ENCODE peak calls at places on chromosome 18, in six cellular contexts. X, Z, Q, B, O and V are unnamed samples.
A peak's percentile ranks its signal among the peaks of the same experiment; 100 is the strongest.

GRCh38 chr18:64011513-64011912 is 41.6 kb downstream of the SERPINB8 start:
- DNase-seq in X (no peak), Z (no peak), Q (no peak), B (no peak), O (no peak), V (no peak)

GRCh38 chr18:56709463-56709862 is 58.3 kb downstream of the WDR7 start:
- DNase-seq in X (no peak), Z (peak; percentile 77), Q (no peak), B (peak; percentile 71), O (peak; percentile 0), V (peak; percentile 78)

GRCh38 chr18:75113455-75113854 is 95.5 kb downstream of the PTGR3 start:
- DNase-seq in X (no peak), Z (no peak), Q (no peak), B (no peak), O (no peak), V (no peak)

GRCh38 chr18:47204908-47205522 is 28.9 kb upstream of the IER3IP1 start:
- DNase-seq in X (peak; percentile 45), Z (peak; percentile 52), Q (no peak), B (peak; percentile 35), O (peak; percentile 23), V (peak; percentile 30)

GRCh38 chr18:51107594-51108305 is 77.7 kb downstream of the SMAD4 start:
- DNase-seq in X (no peak), Z (no peak), Q (no peak), B (no peak), O (no peak), V (no peak)

GRCh38 chr18:34158881-34159690 is 65.6 kb downstream of the NOL4 start:
- DNase-seq in X (peak; percentile 25), Z (no peak), Q (peak; percentile 10), B (peak; percentile 90), O (no peak), V (no peak)

GRCh38 chr18:54149078-54149697 is 75.3 kb downstream of the MBD2 start:
- DNase-seq in X (no peak), Z (peak; percentile 92), Q (no peak), B (peak; percentile 55), O (no peak), V (peak; percentile 94)

GRCh38 chr18:66560092-66560491 is 43.8 kb downstream of the CDH19 start:
- DNase-seq in X (no peak), Z (peak; percentile 0), Q (no peak), B (peak; percentile 67), O (no peak), V (no peak)

GRCh38 chr18:51037230-51037629 is 7.2 kb downstream of the SMAD4 start:
- DNase-seq in X (no peak), Z (no peak), Q (no peak), B (no peak), O (no peak), V (no peak)

DNA sequence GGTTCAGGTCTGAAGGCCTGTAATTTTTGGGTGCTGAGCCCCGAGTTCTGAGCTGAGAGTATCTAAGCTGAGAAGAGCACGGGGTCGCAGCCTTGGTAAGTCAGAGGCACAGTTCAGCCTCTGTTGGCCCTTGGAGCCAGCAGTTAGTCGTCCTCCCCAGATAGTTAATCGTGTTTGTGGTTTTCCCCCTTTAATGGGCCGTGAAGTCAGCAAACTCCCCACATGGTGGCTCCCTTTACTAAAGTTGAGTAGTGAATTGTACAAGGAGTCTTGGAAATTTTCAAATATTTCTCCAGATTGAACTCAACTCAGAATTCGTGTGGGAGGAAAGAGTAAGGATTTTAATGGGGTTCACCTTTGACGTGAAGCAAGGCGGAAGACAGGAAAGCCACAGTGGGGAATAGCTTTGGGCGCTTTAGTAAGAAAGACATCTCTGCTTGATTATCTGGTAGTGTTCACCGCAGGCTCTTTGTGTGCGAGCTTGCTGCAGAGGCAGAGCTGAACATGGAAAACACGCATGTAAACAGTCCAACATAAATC is 2.4 kb upstream of the ADCYAP1 start:
- DNase-seq in X (no peak), Z (peak; percentile 69), Q (no peak), B (peak; percentile 50), O (no peak), V (peak; percentile 9)
- H3K4me3 ChIP-seq in X (no peak overlapping the region), Z (no peak overlapping the region), Q (no peak overlapping the region), B (no peak overlapping the region), O (no peak overlapping the region), V (no peak overlapping the region)

GRCh38 chr18:76685402-76685801 is 137.0 kb upstream of the ZNF236 start:
- DNase-seq in X (no peak), Z (no peak), Q (no peak), B (no peak), O (no peak), V (no peak)

GRCh38 chr18:76685860-76686259 is 136.5 kb upstream of the ZNF236 start:
- DNase-seq in X (no peak), Z (no peak), Q (no peak), B (no peak), O (no peak), V (no peak)

GRCh38 chr18:76687271-76688006 is 134.9 kb upstream of the ZNF236 start:
- DNase-seq in X (no peak), Z (no peak), Q (peak; percentile 77), B (peak; percentile 21), O (no peak), V (no peak)

GRCh38 chr18:76688724-76689472 is 133.5 kb upstream of the ZNF236 start:
- DNase-seq in X (no peak), Z (no peak), Q (no peak), B (no peak), O (no peak), V (no peak)

GRCh38 chr18:76686737-76687231 is 135.6 kb upstream of the ZNF236 start:
- DNase-seq in X (peak; percentile 68), Z (peak; percentile 89), Q (peak; percentile 91), B (peak; percentile 75), O (peak; percentile 4), V (peak; percentile 65)
- TF ChIP-seq CTCF in X (peak; percentile 65), Z (peak; percentile 75), Q (peak; percentile 69), B (peak; percentile 79), O (peak; percentile 53), V (peak; percentile 79)

DNA sequence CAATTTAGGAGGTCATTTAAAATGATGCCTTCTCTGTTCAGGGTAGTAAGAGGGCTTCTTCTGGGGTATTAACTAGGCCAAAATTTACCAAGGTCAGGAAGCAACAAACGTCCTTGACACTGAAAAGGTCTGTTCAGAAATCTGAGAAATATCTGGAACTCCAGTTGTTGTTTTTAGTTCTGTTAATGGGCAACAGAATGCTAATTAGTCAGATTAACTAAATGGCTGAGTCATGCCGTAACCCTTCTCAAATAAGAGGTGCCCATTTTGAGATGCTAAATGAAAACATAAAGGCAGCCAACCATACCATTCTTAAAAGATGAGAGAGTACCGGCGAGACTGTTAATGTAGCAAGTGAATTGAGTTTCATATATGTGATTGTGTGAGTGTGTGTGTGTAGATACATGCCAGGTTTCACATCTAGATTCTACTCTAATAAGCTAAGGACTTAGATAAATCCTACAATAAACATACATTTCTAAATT is 147.9 kb upstream of the GAREM1 start:
- DNase-seq in X (no peak), Z (no peak), Q (no peak), B (no peak), O (no peak), V (no peak)
- H3K4me3 ChIP-seq in X (no peak overlapping the region), Z (no peak overlapping the region), Q (no peak overlapping the region), B (no peak overlapping the region), O (no peak overlapping the region), V (no peak overlapping the region)

GRCh38 chr18:80175451-80176235 is 66.6 kb downstream of the ADNP2 start:
- DNase-seq in X (peak; percentile 43), Z (no peak), Q (no peak), B (no peak), O (no peak), V (no peak)
- TF ChIP-seq CTCF in X (no peak), Z (no peak), Q (no peak), B (no peak), O (no peak), V (no peak)

GRCh38 chr18:76422121-76422520 is 72.9 kb downstream of the ZNF516 start:
- DNase-seq in X (no peak), Z (no peak), Q (no peak), B (no peak), O (no peak), V (no peak)

GRCh38 chr18:76419811-76420210 is 75.2 kb downstream of the ZNF516 start:
- DNase-seq in X (no peak), Z (no peak), Q (no peak), B (no peak), O (no peak), V (no peak)

GRCh38 chr18:76422838-76423237 is 72.2 kb downstream of the ZNF516 start:
- DNase-seq in X (no peak), Z (no peak), Q (no peak), B (no peak), O (no peak), V (no peak)

GRCh38 chr18:76420888-76421287 is 74.2 kb downstream of the ZNF516 start:
- DNase-seq in X (no peak), Z (no peak), Q (no peak), B (no peak), O (no peak), V (no peak)

DNA sequence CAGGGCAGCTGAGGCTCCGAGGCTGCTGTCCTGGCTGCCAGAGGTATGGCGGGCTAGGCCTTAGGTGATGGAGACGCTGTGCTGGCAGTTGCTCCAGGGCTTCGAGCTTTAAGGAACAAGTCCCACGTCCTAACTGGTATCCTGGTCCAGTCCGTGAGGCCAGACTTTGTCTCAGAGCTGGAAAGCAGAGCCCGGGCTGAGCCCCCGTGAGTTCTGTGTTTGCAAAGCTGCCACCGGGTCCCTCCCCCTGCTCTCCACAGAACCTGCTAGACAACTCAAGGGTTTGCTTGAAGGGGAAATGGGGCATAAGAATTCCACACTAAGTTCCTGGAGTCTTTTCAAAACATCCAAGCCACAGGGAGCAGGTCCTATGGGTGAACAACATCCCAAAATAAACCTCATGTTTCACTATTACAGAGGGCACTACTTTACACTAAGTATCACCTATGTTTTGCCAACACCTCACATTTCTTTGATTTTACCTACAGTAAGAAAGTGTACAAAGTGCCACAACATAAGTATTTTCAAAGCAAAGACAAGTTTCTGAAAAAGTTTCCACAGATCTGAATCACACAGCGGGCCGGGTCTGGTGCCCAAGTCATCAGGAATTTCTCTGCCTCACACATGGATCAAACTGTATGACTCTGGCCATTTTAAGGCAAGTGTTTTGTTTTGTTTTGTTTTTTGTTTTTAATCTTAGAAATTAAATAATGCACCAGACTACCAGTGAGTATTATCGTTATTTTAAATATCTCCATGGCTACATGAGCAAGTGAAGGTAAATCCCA is 73.6 kb downstream of the ZNF516 start:
- DNase-seq in X (peak; percentile 42), Z (no peak), Q (peak; percentile 15), B (no peak), O (no peak), V (no peak)
- H3K4me3 ChIP-seq in X (no peak overlapping the region), Z (no peak overlapping the region), Q (no peak overlapping the region), B (no peak overlapping the region), O (no peak overlapping the region), V (no peak overlapping the region)

DNA sequence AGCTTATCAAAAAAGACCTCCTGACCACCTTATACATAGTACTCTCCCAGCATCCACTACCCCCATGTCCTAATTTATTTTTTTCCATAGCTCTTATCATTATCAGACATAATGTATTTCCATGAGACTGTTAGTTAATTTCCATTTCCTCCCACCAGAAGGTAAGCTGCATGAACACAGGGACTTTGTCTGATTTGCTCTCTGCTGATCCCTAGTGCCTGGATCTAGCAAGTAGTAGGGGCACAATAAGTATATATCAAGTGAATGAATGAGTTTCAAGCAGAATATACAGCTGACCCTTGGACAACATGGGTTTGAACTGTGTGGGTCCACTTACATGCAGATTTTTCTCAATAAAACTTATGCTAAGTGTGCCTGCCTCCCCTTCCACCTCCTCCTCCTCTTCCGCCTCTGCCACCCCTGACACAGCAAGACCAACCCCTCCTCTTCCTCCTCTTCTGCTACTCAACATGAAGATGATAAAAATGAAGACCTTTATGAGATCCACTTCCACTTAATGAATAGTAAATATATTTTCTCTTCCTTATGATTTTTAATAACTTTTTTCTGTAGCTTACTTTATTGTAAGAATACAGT is 53.8 kb downstream of the CTAGE1 start:
- DNase-seq in X (no peak), Z (peak; percentile 51), Q (no peak), B (no peak), O (no peak), V (peak; percentile 30)
- TF ChIP-seq CTCF in X (peak; percentile 34), Z (peak; percentile 37), Q (peak; percentile 28), B (no peak), O (no peak), V (peak; percentile 44)

GRCh38 chr18:39318008-39318407 is 1752.4 kb upstream of the CELF4 start:
- DNase-seq in X (no peak), Z (no peak), Q (no peak), B (no peak), O (no peak), V (no peak)
- H3K4me3 ChIP-seq in X (no peak overlapping the region), Z (no peak overlapping the region), Q (no peak overlapping the region), B (no peak overlapping the region), O (no peak overlapping the region), V (no peak overlapping the region)